ENCODE peak calls at places on chromosomes 4 and X, in eight cellular contexts. V is stomach, Y is GM03348, W is fibroblast of gingiva, N is Ammon's horn, F is AG04449, M is fibroblast of the conjunctiva, K is C1 segment of cervical spinal cord. A is an unnamed sample.

GRCh38 chr4:185734214-185734613 is 77.8 kb downstream of the SORBS2 start:
- DNase-seq in K (no peak), Y (no peak), M (no peak), W (no peak), N (no peak), F (no peak), V (no peak), A (no peak)

GRCh38 chr4:5780831-5781480 is 70.0 kb downstream of the EVC start:
- DNase-seq in M (no peak), W (no peak), K (no peak), F (peak; percentile 80), V (no peak), Y (peak; percentile 36), N (no peak), A (no peak)

GRCh38 chrX:19070555-19070994 is 51.7 kb downstream of the ADGRG2 start:
- DNase-seq in M (no peak), W (no peak), K (no peak), F (no peak), N (peak; percentile 10), V (no peak), Y (no peak), A (no peak)

GRCh38 chr4:46508216-46508615 is 118.3 kb upstream of the GABRA2 start:
- DNase-seq in V (no peak), W (no peak), K (no peak), N (no peak), F (no peak), M (no peak), Y (no peak), A (no peak)

GRCh38 chr4:76212851-76213414 is 691 bp downstream of the SCARB2 start:
- DNase-seq in Y (peak; percentile 30), V (no peak), F (no peak), K (peak; percentile 57), N (peak; percentile 69), W (no peak), M (no peak), A (no peak)

GRCh38 chr4:147009875-147010274 is 64.2 kb upstream of the TTC29 start:
- DNase-seq in N (no peak), Y (no peak), F (no peak), K (no peak), W (no peak), M (no peak), V (no peak), A (no peak)

GRCh38 chrX:66638591-66639500 is at the start of gene EDA2R:
- DNase-seq in Y (peak; percentile 65), W (peak; percentile 71), F (no peak), V (no peak), K (peak; percentile 5), M (peak; percentile 85), N (peak; percentile 46), A (no peak)

GRCh38 chr4:81523672-81524436 is 52.1 kb upstream of the RASGEF1B start:
- DNase-seq in V (no peak), W (no peak), M (no peak), N (peak; percentile 77), K (no peak), Y (no peak), F (no peak), A (no peak)

GRCh38 chr4:104015680-104016079 is 295.9 kb upstream of the TACR3 start:
- DNase-seq in N (peak; percentile 71), K (no peak), F (no peak), W (no peak), V (no peak), Y (no peak), M (no peak), A (no peak)

GRCh38 chrX:151359931-151360871 is 36.8 kb upstream of the VMA21 start:
- DNase-seq in Y (peak; percentile 53), M (no peak), V (peak; percentile 29), W (no peak), F (no peak), N (peak; percentile 3), K (no peak), A (no peak)

GRCh38 chrX:8673211-8673610 is 58.7 kb downstream of the ANOS1 start:
- DNase-seq in N (no peak), F (no peak), M (no peak), Y (no peak), K (no peak), W (no peak), V (no peak), A (no peak)

GRCh38 chr4:132737344-132737743 is 411.8 kb upstream of the PCDH10 start:
- DNase-seq in N (no peak), W (no peak), V (no peak), M (no peak), Y (no peak), K (no peak), F (no peak), A (no peak)

GRCh38 chr4:40046311-40046980 is 10.2 kb upstream of the N4BP2 start:
- DNase-seq in F (peak; percentile 40), W (peak; percentile 38), N (no peak), Y (peak; percentile 61), M (peak; percentile 23), V (peak; percentile 82), K (no peak), A (no peak)

GRCh38 chr4:6775746-6776145 is 6.8 kb upstream of the KIAA0232 start:
- DNase-seq in F (no peak), N (no peak), W (no peak), V (no peak), K (no peak), M (no peak), Y (no peak), A (no peak)

GRCh38 chr4:168220893-168221292 is 97.7 kb downstream of the DDX60 start:
- DNase-seq in M (no peak), V (no peak), K (no peak), W (no peak), F (no peak), N (no peak), Y (no peak), A (no peak)

GRCh38 chr4:166957451-166957850 is 276.8 kb downstream of the SPOCK3 start:
- DNase-seq in M (no peak), N (no peak), K (no peak), Y (no peak), V (no peak), F (no peak), W (no peak), A (no peak)

GRCh38 chr4:111793686-111794085 is 351.6 kb upstream of the FAM241A start:
- DNase-seq in V (no peak), F (no peak), Y (no peak), W (no peak), K (no peak), N (no peak), M (no peak), A (no peak)

GRCh38 chrX:135556055-135556454 is 35.6 kb downstream of the INTS6L start:
- DNase-seq in V (no peak), W (no peak), M (no peak), F (no peak), Y (no peak), N (no peak), K (no peak), A (no peak)

GRCh38 chr4:40662962-40663604 is 33.4 kb upstream of the RBM47 start:
- DNase-seq in Y (peak; percentile 51), F (peak; percentile 28), W (peak; percentile 4), K (no peak), V (no peak), N (peak; percentile 30), M (no peak), A (no peak)

GRCh38 chr4:19329631-19330030 is 922.1 kb upstream of the SLIT2 start:
- DNase-seq in M (no peak), K (no peak), Y (peak; percentile 33), F (no peak), V (no peak), N (no peak), W (no peak), A (no peak)

GRCh38 chr4:152709675-152710438 is 30.1 kb upstream of the TMEM154 start:
- DNase-seq in Y (no peak), V (no peak), W (no peak), K (no peak), N (no peak), M (no peak), F (no peak), A (no peak)

GRCh38 chr4:77593101-77593500 is 12.5 kb upstream of the CXCL13 start:
- DNase-seq in Y (no peak), V (no peak), K (no peak), M (no peak), N (no peak), W (no peak), F (no peak), A (no peak)

GRCh38 chrX:1609311-1609710 is 5.5 kb upstream of the ASMT start:
- DNase-seq in Y (no peak), F (no peak), K (no peak), M (no peak), N (no peak), W (no peak), V (no peak), A (no peak)

GRCh38 chrX:105190252-105190853 is 30.1 kb downstream of the TEX13A start:
- DNase-seq in N (peak; percentile 4), V (no peak), Y (peak; percentile 8), M (no peak), K (no peak), F (no peak), W (no peak), A (peak; percentile 0)

GRCh38 chrX:134780908-134781307 is 122.6 kb upstream of the PLAC1 start:
- DNase-seq in M (no peak), F (no peak), K (no peak), Y (no peak), V (peak; percentile 37), N (no peak), W (no peak), A (no peak)

GRCh38 chr4:138475116-138475515 is 233.0 kb upstream of the SLC7A11 start:
- DNase-seq in N (no peak), M (no peak), K (no peak), Y (no peak), W (peak; percentile 35), V (no peak), F (no peak), A (no peak)

GRCh38 chrX:115560211-115560977 is 580 bp upstream of the PLS3 start:
- DNase-seq in M (no peak), F (no peak), V (no peak), W (no peak), K (no peak), Y (no peak), N (no peak), A (no peak)

GRCh38 chr4:182822554-182822953 is 94.6 kb downstream of the DCTD start:
- DNase-seq in M (no peak), K (no peak), V (no peak), N (no peak), F (no peak), Y (no peak), W (no peak), A (no peak)

GRCh38 chr4:51842167-51842553 is 793 bp upstream of the DCUN1D4 start:
- DNase-seq in N (no peak), W (no peak), M (no peak), Y (peak; percentile 39), F (no peak), K (no peak), V (no peak), A (no peak)

A was measured in KG1.